ENCODE peak calls at places on chromosomes 1 and 21, in nine cellular contexts. One of them, this sample, is unnamed.

GRCh38 chr1:104760017-104760416 is 1010.3 kb downstream of the AMY1C start:
- DNase-seq in AG10803: no peak
- DNase-seq in transverse colon: no peak
- DNase-seq in fibroblast of mammary gland: no peak
- DNase-seq in glutamatergic neuron: no peak
- DNase-seq in heart right ventricle: no peak
- DNase-seq in CD8-positive, alpha-beta T cell: no peak
- DNase-seq in upper lobe of right lung: no peak
- DNase-seq in PC-3: no peak
- DNase-seq in this sample: no peak

GRCh38 chr1:244056602-244057001 is 5.5 kb downstream of the ZBTB18 start:
- DNase-seq in PC-3: no peak
- DNase-seq in glutamatergic neuron: no peak
- DNase-seq in fibroblast of mammary gland: no peak
- DNase-seq in heart right ventricle: no peak
- DNase-seq in AG10803: no peak
- DNase-seq in CD8-positive, alpha-beta T cell: no peak
- DNase-seq in transverse colon: no peak
- DNase-seq in upper lobe of right lung: no peak
- DNase-seq in this sample: no peak

GRCh38 chr1:77859248-77859647 is 29.2 kb upstream of the NEXN start:
- DNase-seq in PC-3: no peak
- DNase-seq in transverse colon: no peak
- DNase-seq in AG10803: no peak
- DNase-seq in CD8-positive, alpha-beta T cell: no peak
- DNase-seq in heart right ventricle: no peak
- DNase-seq in upper lobe of right lung: no peak
- DNase-seq in glutamatergic neuron: no peak
- DNase-seq in fibroblast of mammary gland: no peak
- DNase-seq in this sample: no peak

GRCh38 chr1:54614024-54614423 is 9.3 kb downstream of the FAM151A start:
- DNase-seq in AG10803: no peak
- DNase-seq in fibroblast of mammary gland: no peak
- DNase-seq in PC-3: no peak
- DNase-seq in heart right ventricle: no peak
- DNase-seq in glutamatergic neuron: no peak
- DNase-seq in transverse colon: peak
- DNase-seq in upper lobe of right lung: no peak
- DNase-seq in CD8-positive, alpha-beta T cell: no peak
- DNase-seq in this sample: no peak

GRCh38 chr1:4654764-4655673 is 610 bp downstream of the AJAP1 start:
- DNase-seq in transverse colon: no peak
- DNase-seq in fibroblast of mammary gland: no peak
- DNase-seq in glutamatergic neuron: peak
- DNase-seq in PC-3: no peak
- DNase-seq in heart right ventricle: no peak
- DNase-seq in CD8-positive, alpha-beta T cell: no peak
- DNase-seq in AG10803: no peak
- DNase-seq in upper lobe of right lung: peak
- DNase-seq in this sample: peak

GRCh38 chr1:24967555-24967954 is 37.5 kb upstream of the RUNX3 start:
- DNase-seq in AG10803: no peak
- DNase-seq in glutamatergic neuron: no peak
- DNase-seq in transverse colon: no peak
- DNase-seq in heart right ventricle: no peak
- DNase-seq in fibroblast of mammary gland: no peak
- DNase-seq in upper lobe of right lung: no peak
- DNase-seq in CD8-positive, alpha-beta T cell: no peak
- DNase-seq in PC-3: no peak
- DNase-seq in this sample: no peak

GRCh38 chr1:213200630-213201029 is 149.6 kb downstream of the RPS6KC1 start:
- DNase-seq in fibroblast of mammary gland: no peak
- DNase-seq in glutamatergic neuron: no peak
- DNase-seq in AG10803: no peak
- DNase-seq in PC-3: no peak
- DNase-seq in upper lobe of right lung: no peak
- DNase-seq in transverse colon: no peak
- DNase-seq in heart right ventricle: no peak
- DNase-seq in CD8-positive, alpha-beta T cell: no peak
- DNase-seq in this sample: no peak

GRCh38 chr1:85581802-85582686 is 1.5 kb downstream of the CCN1 start:
- DNase-seq in heart right ventricle: no peak
- DNase-seq in transverse colon: peak
- DNase-seq in AG10803: peak
- DNase-seq in upper lobe of right lung: peak
- DNase-seq in glutamatergic neuron: peak
- DNase-seq in PC-3: peak
- DNase-seq in fibroblast of mammary gland: peak
- DNase-seq in CD8-positive, alpha-beta T cell: no peak
- DNase-seq in this sample: peak

GRCh38 chr1:200619894-200620272 is 668 bp downstream of the KIF14 start:
- DNase-seq in CD8-positive, alpha-beta T cell: no peak
- DNase-seq in AG10803: no peak
- DNase-seq in glutamatergic neuron: no peak
- DNase-seq in PC-3: peak
- DNase-seq in upper lobe of right lung: no peak
- DNase-seq in fibroblast of mammary gland: no peak
- DNase-seq in transverse colon: no peak
- DNase-seq in heart right ventricle: no peak
- DNase-seq in this sample: no peak

GRCh38 chr1:84582802-84583587 is 8.8 kb upstream of the CTBS start:
- DNase-seq in upper lobe of right lung: no peak
- DNase-seq in heart right ventricle: no peak
- DNase-seq in AG10803: peak
- DNase-seq in glutamatergic neuron: peak
- DNase-seq in fibroblast of mammary gland: no peak
- DNase-seq in CD8-positive, alpha-beta T cell: no peak
- DNase-seq in transverse colon: no peak
- DNase-seq in PC-3: peak
- DNase-seq in this sample: no peak

GRCh38 chr21:17523007-17523451 is 10.2 kb downstream of the CXADR start:
- DNase-seq in CD8-positive, alpha-beta T cell: no peak
- DNase-seq in heart right ventricle: no peak
- DNase-seq in AG10803: no peak
- DNase-seq in transverse colon: peak
- DNase-seq in upper lobe of right lung: no peak
- DNase-seq in glutamatergic neuron: no peak
- DNase-seq in fibroblast of mammary gland: no peak
- DNase-seq in PC-3: peak
- DNase-seq in this sample: no peak

GRCh38 chr1:46302091-46303037 is 1.1 kb downstream of the LRRC41 start:
- DNase-seq in CD8-positive, alpha-beta T cell: peak
- DNase-seq in AG10803: peak
- DNase-seq in PC-3: peak
- DNase-seq in transverse colon: peak
- DNase-seq in upper lobe of right lung: peak
- DNase-seq in fibroblast of mammary gland: no peak
- DNase-seq in heart right ventricle: peak
- DNase-seq in glutamatergic neuron: peak
- DNase-seq in this sample: peak

GRCh38 chr1:156489166-156489934 is 11.2 kb downstream of the MEF2D start:
- DNase-seq in PC-3: no peak
- DNase-seq in heart right ventricle: peak
- DNase-seq in fibroblast of mammary gland: no peak
- DNase-seq in AG10803: no peak
- DNase-seq in upper lobe of right lung: no peak
- DNase-seq in transverse colon: no peak
- DNase-seq in glutamatergic neuron: peak
- DNase-seq in CD8-positive, alpha-beta T cell: peak
- DNase-seq in this sample: no peak

GRCh38 chr1:175373786-175374623 is 181.4 kb upstream of the KIAA0040 start:
- DNase-seq in transverse colon: no peak
- DNase-seq in PC-3: peak
- DNase-seq in upper lobe of right lung: no peak
- DNase-seq in glutamatergic neuron: peak
- DNase-seq in AG10803: no peak
- DNase-seq in fibroblast of mammary gland: no peak
- DNase-seq in CD8-positive, alpha-beta T cell: no peak
- DNase-seq in heart right ventricle: no peak
- DNase-seq in this sample: peak
- TF ChIP-seq CTCF in transverse colon: peak
- TF ChIP-seq CTCF in PC-3: peak
- TF ChIP-seq CTCF in upper lobe of right lung: peak
- TF ChIP-seq CTCF in glutamatergic neuron: peak
- TF ChIP-seq CTCF in AG10803: peak
- TF ChIP-seq CTCF in fibroblast of mammary gland: peak
- TF ChIP-seq CTCF in CD8-positive, alpha-beta T cell: peak
- TF ChIP-seq CTCF in heart right ventricle: peak
- TF ChIP-seq CTCF in this sample: peak

GRCh38 chr1:153035211-153035610 is 4.2 kb downstream of the SPRR1B start:
- DNase-seq in fibroblast of mammary gland: no peak
- DNase-seq in CD8-positive, alpha-beta T cell: no peak
- DNase-seq in heart right ventricle: no peak
- DNase-seq in AG10803: no peak
- DNase-seq in glutamatergic neuron: no peak
- DNase-seq in upper lobe of right lung: no peak
- DNase-seq in transverse colon: no peak
- DNase-seq in PC-3: no peak
- DNase-seq in this sample: no peak

GRCh38 chr1:153032073-153032472 is 1.1 kb downstream of the SPRR1B start:
- DNase-seq in fibroblast of mammary gland: no peak
- DNase-seq in transverse colon: no peak
- DNase-seq in upper lobe of right lung: no peak
- DNase-seq in heart right ventricle: no peak
- DNase-seq in CD8-positive, alpha-beta T cell: no peak
- DNase-seq in glutamatergic neuron: no peak
- DNase-seq in AG10803: no peak
- DNase-seq in PC-3: no peak
- DNase-seq in this sample: no peak

GRCh38 chr1:153028771-153029170 is 2.2 kb upstream of the SPRR1B start:
- DNase-seq in heart right ventricle: no peak
- DNase-seq in CD8-positive, alpha-beta T cell: no peak
- DNase-seq in upper lobe of right lung: no peak
- DNase-seq in PC-3: no peak
- DNase-seq in transverse colon: no peak
- DNase-seq in fibroblast of mammary gland: no peak
- DNase-seq in glutamatergic neuron: no peak
- DNase-seq in AG10803: no peak
- DNase-seq in this sample: no peak

GRCh38 chr1:153030895-153031294 is at the start of gene SPRR1B:
- DNase-seq in glutamatergic neuron: no peak
- DNase-seq in CD8-positive, alpha-beta T cell: no peak
- DNase-seq in AG10803: no peak
- DNase-seq in transverse colon: no peak
- DNase-seq in PC-3: peak
- DNase-seq in heart right ventricle: no peak
- DNase-seq in fibroblast of mammary gland: no peak
- DNase-seq in upper lobe of right lung: no peak
- DNase-seq in this sample: no peak

GRCh38 chr1:153032677-153033308 is 1.8 kb downstream of the SPRR1B start:
- DNase-seq in transverse colon: no peak
- DNase-seq in heart right ventricle: no peak
- DNase-seq in AG10803: peak
- DNase-seq in glutamatergic neuron: no peak
- DNase-seq in CD8-positive, alpha-beta T cell: no peak
- DNase-seq in fibroblast of mammary gland: peak
- DNase-seq in upper lobe of right lung: no peak
- DNase-seq in PC-3: peak
- DNase-seq in this sample: peak
- TF ChIP-seq CTCF in transverse colon: no peak
- TF ChIP-seq CTCF in heart right ventricle: no peak
- TF ChIP-seq CTCF in AG10803: peak
- TF ChIP-seq CTCF in glutamatergic neuron: no peak
- TF ChIP-seq CTCF in CD8-positive, alpha-beta T cell: no peak
- TF ChIP-seq CTCF in fibroblast of mammary gland: peak
- TF ChIP-seq CTCF in upper lobe of right lung: no peak
- TF ChIP-seq CTCF in PC-3: peak
- TF ChIP-seq CTCF in this sample: no peak

DNA sequence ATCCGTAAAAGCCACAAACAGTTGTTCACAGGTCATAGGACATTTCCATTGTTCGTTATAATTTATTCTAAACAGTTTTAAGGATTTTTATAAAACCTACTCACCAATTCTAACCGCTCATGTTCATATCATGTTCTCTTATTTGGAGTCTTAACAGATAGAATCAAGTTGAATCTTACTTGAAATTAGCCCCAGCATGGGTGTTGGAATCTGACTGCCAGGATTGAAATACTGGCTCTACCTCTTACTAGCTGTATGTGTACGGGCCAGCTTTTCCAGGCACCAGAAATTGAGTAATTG is 78.2 kb upstream of the GPR88 start:
- DNase-seq in AG10803: no peak
- DNase-seq in heart right ventricle: no peak
- DNase-seq in fibroblast of mammary gland: no peak
- DNase-seq in glutamatergic neuron: no peak
- DNase-seq in transverse colon: no peak
- DNase-seq in upper lobe of right lung: no peak
- DNase-seq in CD8-positive, alpha-beta T cell: no peak
- DNase-seq in PC-3: no peak
- DNase-seq in this sample: no peak
- TF ChIP-seq CTCF in AG10803: no peak
- TF ChIP-seq CTCF in heart right ventricle: no peak
- TF ChIP-seq CTCF in fibroblast of mammary gland: no peak
- TF ChIP-seq CTCF in glutamatergic neuron: peak
- TF ChIP-seq CTCF in transverse colon: no peak
- TF ChIP-seq CTCF in upper lobe of right lung: no peak
- TF ChIP-seq CTCF in CD8-positive, alpha-beta T cell: no peak
- TF ChIP-seq CTCF in PC-3: no peak
- TF ChIP-seq CTCF in this sample: no peak

DNA sequence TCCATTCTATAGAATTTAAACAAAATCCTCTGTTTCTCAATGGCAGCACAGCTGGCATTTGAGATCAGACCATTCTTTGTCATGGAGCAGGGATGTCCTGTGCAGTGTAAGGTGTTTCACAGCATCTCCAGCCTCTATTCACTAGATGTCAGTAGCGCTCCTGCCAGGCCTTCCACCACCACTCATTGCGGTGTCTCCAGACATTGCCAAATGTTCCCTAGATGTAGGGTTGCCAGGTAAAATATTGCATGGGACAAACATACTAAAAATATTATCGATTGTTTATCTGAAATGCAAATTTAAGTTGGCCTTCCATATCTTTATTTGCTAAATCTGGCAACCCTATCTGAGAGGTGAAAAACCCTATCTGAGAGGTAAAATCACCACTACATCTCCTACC is 11.7 kb downstream of the ITLN2 start:
- DNase-seq in heart right ventricle: no peak
- DNase-seq in PC-3: peak
- DNase-seq in AG10803: no peak
- DNase-seq in glutamatergic neuron: no peak
- DNase-seq in transverse colon: no peak
- DNase-seq in upper lobe of right lung: no peak
- DNase-seq in fibroblast of mammary gland: no peak
- DNase-seq in CD8-positive, alpha-beta T cell: no peak
- DNase-seq in this sample: no peak
- TF ChIP-seq CTCF in heart right ventricle: no peak
- TF ChIP-seq CTCF in PC-3: peak
- TF ChIP-seq CTCF in AG10803: peak
- TF ChIP-seq CTCF in glutamatergic neuron: no peak
- TF ChIP-seq CTCF in transverse colon: no peak
- TF ChIP-seq CTCF in upper lobe of right lung: no peak
- TF ChIP-seq CTCF in fibroblast of mammary gland: no peak
- TF ChIP-seq CTCF in CD8-positive, alpha-beta T cell: no peak
- TF ChIP-seq CTCF in this sample: no peak

GRCh38 chr1:23354260-23354659 is 10.2 kb upstream of the HNRNPR start:
- DNase-seq in upper lobe of right lung: no peak
- DNase-seq in AG10803: no peak
- DNase-seq in transverse colon: no peak
- DNase-seq in CD8-positive, alpha-beta T cell: no peak
- DNase-seq in PC-3: no peak
- DNase-seq in fibroblast of mammary gland: no peak
- DNase-seq in glutamatergic neuron: peak
- DNase-seq in heart right ventricle: no peak
- DNase-seq in this sample: no peak
- TF ChIP-seq CTCF in upper lobe of right lung: no peak
- TF ChIP-seq CTCF in AG10803: no peak
- TF ChIP-seq CTCF in transverse colon: no peak
- TF ChIP-seq CTCF in CD8-positive, alpha-beta T cell: no peak
- TF ChIP-seq CTCF in PC-3: no peak
- TF ChIP-seq CTCF in fibroblast of mammary gland: no peak
- TF ChIP-seq CTCF in glutamatergic neuron: peak
- TF ChIP-seq CTCF in heart right ventricle: no peak
- TF ChIP-seq CTCF in this sample: no peak